ENCODE peak calls at places on chromosomes 7 and 10, in seven cellular contexts. E, K, F, J, H, B and W are unnamed samples. For H3K27me3 and H3K36me3, the result is how much of the 10 kb centered on the place peaks cover.

GRCh38 chr10:104299031-104299904 is 30.3 kb downstream of the GSTO2 start:
- DNase-seq in B (no peak), F (peak), E (no peak), H (no peak), K (no peak), J (no peak), W (peak)

GRCh38 chr7:332020-332517 is 42.1 kb downstream of the FOXL3 start:
- DNase-seq in F (peak), E (no peak), K (no peak), H (peak), B (peak), J (no peak), W (no peak)

GRCh38 chr7:44823266-44823781 is 24.6 kb downstream of the H2AZ2 start:
- DNase-seq in K (no peak), F (no peak), J (no peak), H (no peak), E (no peak), B (no peak), W (no peak)

GRCh38 chr10:80196270-80196949 is 8.9 kb downstream of the ANXA11 start:
- DNase-seq in E (peak), B (peak), J (no peak), H (peak), F (no peak), K (peak), W (peak)

GRCh38 chr7:46565712-46566111 is 644.6 kb upstream of the IGFBP3 start:
- DNase-seq in K (no peak), H (no peak), E (no peak), J (no peak), F (no peak), B (no peak), W (no peak)

GRCh38 chr10:44051584-44052385 is 333.1 kb downstream of the CXCL12 start:
- DNase-seq in E (no peak), J (no peak), F (peak), K (no peak), H (no peak), B (no peak), W (peak)

GRCh38 chr10:121418126-121418777 is 180.0 kb downstream of the FGFR2 start:
- DNase-seq in E (no peak), K (no peak), H (no peak), J (no peak), F (no peak), B (no peak), W (peak)

GRCh38 chr10:93954726-93955363 is 38.9 kb upstream of the PLCE1 start:
- DNase-seq in E (no peak), J (no peak), K (no peak), B (no peak), F (no peak), H (no peak), W (no peak)

GRCh38 chr10:6678211-6678803 is 98.2 kb upstream of the PRKCQ start:
- DNase-seq in E (no peak), F (peak), B (peak), K (peak), H (peak), J (peak), W (peak)

GRCh38 chr10:69979177-69979576 is 73.5 kb upstream of the MACROH2A2 start:
- DNase-seq in E (no peak), K (no peak), J (no peak), B (no peak), F (no peak), H (no peak), W (no peak)

GRCh38 chr7:106071999-106072714 is 40.0 kb downstream of the SYPL1 start:
- DNase-seq in H (peak), B (peak), J (no peak), F (no peak), E (no peak), K (peak), W (peak)

GRCh38 chr7:128067983-128068382 is 36.7 kb upstream of the LRRC4 start:
- DNase-seq in F (no peak), H (no peak), K (no peak), E (no peak), J (no peak), B (no peak), W (no peak)

GRCh38 chr10:12782537-12782936 is 219.0 kb downstream of the CCDC3 start:
- DNase-seq in H (peak), J (no peak), F (peak), K (peak), E (no peak), B (no peak), W (peak)

GRCh38 chr10:97584060-97584797 is at the start of gene HOGA1:
- DNase-seq in B (peak), K (no peak), J (peak), E (peak), F (no peak), H (no peak), W (peak)

GRCh38 chr7:23247602-23248335 is 1.2 kb downstream of the GPNMB start:
- DNase-seq in E (no peak), J (peak), B (peak), H (no peak), K (peak), F (peak), W (no peak)

GRCh38 chr10:119500796-119501195 is 41.7 kb downstream of the RGS10 start:
- DNase-seq in J (no peak), B (no peak), H (no peak), F (no peak), K (no peak), E (no peak), W (no peak)

GRCh38 chr7:122397381-122397780 is 92.8 kb upstream of the FEZF1 start:
- DNase-seq in B (no peak), J (no peak), K (no peak), F (no peak), H (no peak), E (no peak), W (no peak)

GRCh38 chr7:133851416-133851815 is 275.7 kb upstream of the LRGUK start:
- DNase-seq in H (no peak), B (no peak), E (no peak), J (no peak), F (no peak), K (no peak), W (no peak)

GRCh38 chr7:30212720-30213119 is 71.7 kb upstream of the ZNRF2 start:
- DNase-seq in F (no peak), B (no peak), K (no peak), H (no peak), E (no peak), J (no peak), W (no peak)

GRCh38 chr7:79778786-79779382 is 325.4 kb upstream of the MAGI2 start:
- DNase-seq in F (no peak), J (no peak), E (no peak), K (no peak), B (no peak), H (no peak), W (no peak)

GRCh38 chr10:33215154-33215553 is 119.3 kb downstream of the NRP1 start:
- DNase-seq in K (no peak), J (no peak), H (no peak), E (no peak), F (no peak), B (no peak), W (no peak)

GRCh38 chr7:41710838-41711237 is 7.9 kb upstream of the INHBA start:
- DNase-seq in B (no peak), F (no peak), K (no peak), H (no peak), J (no peak), E (no peak), W (no peak)

GRCh38 chr7:24732646-24733413 is 24.4 kb downstream of the GSDME start:
- DNase-seq in E (no peak), K (no peak), B (no peak), H (no peak), F (no peak), J (no peak), W (no peak)

GRCh38 chr7:138188290-138188858 is 112.1 kb downstream of the AKR1D1 start:
- DNase-seq in F (no peak), B (no peak), J (no peak), H (no peak), E (no peak), K (no peak), W (no peak)

GRCh38 chr7:138185132-138185908 is 109.1 kb downstream of the AKR1D1 start:
- DNase-seq in E (no peak), B (no peak), F (no peak), J (no peak), K (no peak), H (no peak), W (no peak)

GRCh38 chr7:138186951-138187351 is 110.7 kb downstream of the AKR1D1 start:
- DNase-seq in F (no peak), E (no peak), J (no peak), B (no peak), H (no peak), K (no peak), W (no peak)

GRCh38 chr7:138184191-138184590 is 107.9 kb downstream of the AKR1D1 start:
- DNase-seq in B (no peak), F (no peak), K (no peak), J (no peak), H (no peak), E (no peak), W (no peak)
- H3K27me3 ChIP-seq in B (under half), F (under half), K (under half), J (under half), H (under half), E (under half), W (under half)

DNA sequence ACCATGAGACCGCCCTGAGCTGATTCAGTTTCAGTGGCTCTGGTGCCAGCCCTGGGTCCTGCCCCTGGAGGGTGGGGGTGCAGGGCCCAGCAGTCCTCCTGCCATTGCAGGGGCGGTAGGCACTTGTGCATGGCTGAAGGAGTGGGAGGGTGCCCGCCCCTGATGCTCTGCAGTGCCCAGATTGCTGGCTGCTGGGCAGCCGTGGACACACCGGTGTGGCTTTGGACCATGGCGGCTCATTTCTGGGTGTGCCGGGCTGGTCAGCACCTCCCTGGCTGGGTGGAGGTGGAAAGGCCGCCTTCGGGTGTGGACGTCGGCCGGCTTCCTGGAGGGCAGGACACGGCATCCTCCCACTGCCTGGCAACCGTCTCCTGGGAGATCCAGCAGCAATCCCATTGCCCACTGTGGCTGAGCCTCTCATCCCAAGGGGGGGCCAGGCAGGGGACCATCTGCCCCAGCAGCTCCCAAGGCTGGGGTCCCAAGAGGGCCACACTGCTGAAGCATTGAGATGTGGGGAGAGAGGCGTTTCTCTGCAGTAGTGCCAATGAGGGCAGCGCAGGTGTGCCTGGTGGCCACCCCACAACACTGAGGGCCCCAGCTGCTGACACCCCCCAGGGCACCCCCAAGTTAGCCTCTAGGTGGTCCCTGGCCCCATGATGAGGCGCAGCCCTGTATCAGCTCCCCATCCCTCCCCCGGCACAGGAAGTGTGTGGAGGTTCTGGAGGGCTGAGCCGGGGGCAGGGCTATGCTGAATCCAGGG is 12.9 kb downstream of the TTYH3 start:
- DNase-seq in J (no peak), B (no peak), H (peak), E (no peak), K (no peak), F (no peak), W (no peak)
- TF ChIP-seq POLR2A in J (no peak), B (no peak), H (no peak), E (no peak), K (no peak), F (no peak), W (no peak)

DNA sequence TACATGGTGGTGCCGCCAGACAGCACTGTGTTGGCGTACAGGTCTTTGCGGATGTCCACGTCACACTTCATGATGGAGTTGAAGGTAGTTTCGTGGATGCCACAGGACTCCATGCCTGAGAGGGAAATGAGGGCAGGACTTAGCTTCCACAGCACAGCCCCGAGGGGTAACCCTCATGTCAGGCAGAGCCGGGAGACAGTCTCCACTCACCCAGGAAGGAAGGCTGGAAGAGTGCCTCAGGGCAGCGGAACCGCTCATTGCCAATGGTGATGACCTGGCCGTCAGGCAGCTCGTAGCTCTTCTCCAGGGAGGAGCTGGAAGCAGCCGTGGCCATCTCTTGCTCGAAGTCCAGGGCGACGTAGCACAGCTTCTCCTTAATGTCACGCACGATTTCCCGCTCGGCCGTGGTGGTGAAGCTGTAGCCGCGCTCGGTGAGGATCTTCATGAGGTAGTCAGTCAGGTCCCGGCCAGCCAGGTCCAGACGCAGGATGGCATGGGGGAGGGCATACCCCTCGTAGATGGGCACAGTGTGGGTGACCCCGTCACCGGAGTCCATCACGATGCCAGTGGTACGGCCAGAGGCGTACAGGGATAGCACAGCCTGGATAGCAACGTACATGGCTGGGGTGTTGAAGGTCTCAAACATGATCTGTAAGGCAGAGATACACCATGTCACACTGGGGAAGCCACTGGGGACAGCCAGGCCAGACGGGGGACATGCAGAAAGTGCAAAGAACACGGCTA is 104.6 kb upstream of the TNRC18 start:
- DNase-seq in B (peak), K (peak), H (peak), J (peak), F (peak), E (peak), W (peak)
- H3K36me3 ChIP-seq in B (under half), K (under half), H (half or more), J (under half), F (under half), E (under half), W (under half)

GRCh38 chr7:151529842-151530241 is 10.1 kb upstream of the RHEB start:
- DNase-seq in E (no peak), B (no peak), K (no peak), H (no peak), F (no peak), J (no peak), W (no peak)

GRCh38 chr7:151520419-151521229 is 929 bp upstream of the RHEB start:
- DNase-seq in K (peak), H (peak), E (peak), J (peak), B (peak), F (peak), W (peak)

GRCh38 chr7:151519765-151520418 is at the start of gene RHEB:
- DNase-seq in K (peak), E (peak), B (peak), H (peak), F (peak), J (peak), W (peak)

DNA sequence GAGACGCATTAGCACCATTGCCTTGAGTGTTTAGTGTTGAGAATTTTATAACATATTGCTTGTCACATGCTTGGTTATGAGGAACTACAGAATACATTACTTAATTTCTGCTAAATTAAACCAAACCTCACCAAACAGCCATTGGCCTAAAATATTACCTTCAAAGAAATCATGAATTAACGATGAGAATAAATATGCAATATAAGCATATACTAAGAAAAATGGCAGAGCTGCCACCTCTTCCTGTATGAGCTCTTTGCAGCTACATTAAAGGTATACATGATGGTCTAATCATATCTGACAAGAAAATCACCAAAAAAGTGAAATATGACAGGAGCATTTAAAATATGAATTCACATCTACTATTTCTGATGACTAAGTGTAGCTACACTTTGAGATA is 5.2 kb upstream of the RHEB start:
- DNase-seq in F (no peak), B (no peak), E (no peak), H (no peak), J (no peak), K (no peak), W (no peak)
- H3K27me3 ChIP-seq in F (under half), B (under half), E (under half), H (under half), J (under half), K (under half), W (under half)

GRCh38 chr7:97685952-97686351 is 45.9 kb upstream of the TAC1 start:
- DNase-seq in K (no peak), J (no peak), H (no peak), B (no peak), E (no peak), F (no peak), W (no peak)
- TF ChIP-seq POLR2A in K (no peak), J (no peak), H (no peak), B (no peak), E (no peak), F (no peak), W (no peak)

DNA sequence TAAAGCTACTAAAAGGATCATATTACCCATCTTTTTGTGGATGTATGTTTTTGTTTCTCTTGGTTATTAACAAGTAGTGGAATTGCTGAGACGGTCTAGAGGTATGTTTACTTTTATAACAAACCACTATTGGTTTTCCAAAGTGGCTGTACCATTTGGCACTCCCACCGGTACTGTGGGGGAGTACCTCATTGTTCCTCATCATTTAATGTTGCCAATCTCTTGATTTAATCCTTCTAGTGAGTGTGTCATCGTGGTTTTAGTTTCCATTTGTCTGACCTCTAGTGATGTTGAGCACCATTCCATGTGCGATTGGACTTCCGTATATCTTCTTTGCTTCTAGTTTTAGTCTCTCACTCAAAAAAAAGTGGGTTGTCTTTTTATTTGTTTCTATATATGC is 50.4 kb downstream of the RBM33 start:
- DNase-seq in E (no peak), F (no peak), K (no peak), B (no peak), H (no peak), J (no peak), W (no peak)
- H3K36me3 ChIP-seq in E (under half), F (under half), K (under half), B (under half), H (under half), J (under half), W (under half)

GRCh38 chr10:1589257-1589656 is 148.1 kb downstream of the ADARB2 start:
- DNase-seq in F (no peak), E (no peak), H (no peak), B (no peak), J (no peak), K (no peak), W (no peak)
- H3K27me3 ChIP-seq in F (under half), E (under half), H (under half), B (under half), J (under half), K (under half), W (under half)